ENCODE peak calls at places on chromosome 18, in ten cellular contexts. Y is MM.1S, D is SJSA1, T is body of pancreas, P is mammary epithelial cell, O is esophagus squamous epithelium, R is hepatocyte, X is aorta, A is mucosa of descending colon, W is OCI-LY7. J is an unnamed sample.

GRCh38 chr18:48027401-48027931 is 97.0 kb upstream of the SMAD2 start:
- DNase-seq in Y (no peak), D (no peak), T (no peak), P (no peak), O (no peak), R (no peak), X (peak; percentile 77), A (no peak), W (no peak), J (no peak)

GRCh38 chr18:7459851-7460774 is 107.0 kb upstream of the PTPRM start:
- DNase-seq in Y (no peak), D (no peak), T (no peak), P (no peak), O (no peak), R (peak; percentile 68), X (no peak), A (no peak), W (no peak), J (no peak)

GRCh38 chr18:21741511-21742322 is 1.1 kb downstream of the MIB1 start:
- DNase-seq in Y (peak; percentile 34), D (no peak), T (peak; percentile 43), P (peak; percentile 23), O (no peak), R (peak; percentile 22), X (peak; percentile 81), A (no peak), W (peak; percentile 47), J (peak; percentile 69)

GRCh38 chr18:74733592-74733991 is 135.9 kb downstream of the ZNF407 start:
- DNase-seq in Y (no peak), D (no peak), T (no peak), P (no peak), O (no peak), R (peak; percentile 58), X (no peak), A (no peak), W (no peak), J (no peak)

GRCh38 chr18:13536578-13536977 is 189.8 kb downstream of the FAM210A start:
- DNase-seq in Y (no peak), D (no peak), T (no peak), P (no peak), O (no peak), R (no peak), X (no peak), A (no peak), W (no peak), J (no peak)

GRCh38 chr18:26436176-26437031 is 111.9 kb downstream of the KCTD1 start:
- DNase-seq in Y (no peak), D (no peak), T (no peak), P (peak; percentile 72), O (no peak), R (peak; percentile 35), X (no peak), A (no peak), W (no peak), J (no peak)

GRCh38 chr18:80046011-80046410 is 11.8 kb downstream of the RBFA start:
- DNase-seq in Y (no peak), D (no peak), T (no peak), P (no peak), O (no peak), R (no peak), X (no peak), A (no peak), W (no peak), J (no peak)

GRCh38 chr18:37465922-37466321 is 99.7 kb downstream of the CELF4 start:
- DNase-seq in Y (no peak), D (no peak), T (no peak), P (no peak), O (no peak), R (peak; percentile 54), X (no peak), A (no peak), W (no peak), J (no peak)

GRCh38 chr18:34947711-34948125 is 93.5 kb upstream of the MAPRE2 start:
- DNase-seq in Y (no peak), D (no peak), T (no peak), P (peak; percentile 11), O (no peak), R (no peak), X (no peak), A (no peak), W (no peak), J (no peak)

GRCh38 chr18:33128581-33128980 is 311.9 kb downstream of the CCDC178 start:
- DNase-seq in Y (no peak), D (no peak), T (no peak), P (no peak), O (no peak), R (no peak), X (no peak), A (no peak), W (no peak), J (no peak)

GRCh38 chr18:14936313-14936712 is 188.3 kb downstream of the ANKRD30B start:
- DNase-seq in Y (no peak), D (no peak), T (no peak), P (no peak), O (no peak), R (no peak), X (no peak), A (peak; percentile 80), W (no peak), J (no peak)
- H3K9me3 ChIP-seq in Y (no peaks in the 10 kb centered on the region), D (no peaks in the 10 kb centered on the region), T (no peaks in the 10 kb centered on the region), P (peaks cover 17% of the 10 kb centered on the region), O (no peaks in the 10 kb centered on the region), R (no peaks in the 10 kb centered on the region), X (no peaks in the 10 kb centered on the region), A (no peaks in the 10 kb centered on the region), W (no peaks in the 10 kb centered on the region), J (no peaks in the 10 kb centered on the region)

DNA sequence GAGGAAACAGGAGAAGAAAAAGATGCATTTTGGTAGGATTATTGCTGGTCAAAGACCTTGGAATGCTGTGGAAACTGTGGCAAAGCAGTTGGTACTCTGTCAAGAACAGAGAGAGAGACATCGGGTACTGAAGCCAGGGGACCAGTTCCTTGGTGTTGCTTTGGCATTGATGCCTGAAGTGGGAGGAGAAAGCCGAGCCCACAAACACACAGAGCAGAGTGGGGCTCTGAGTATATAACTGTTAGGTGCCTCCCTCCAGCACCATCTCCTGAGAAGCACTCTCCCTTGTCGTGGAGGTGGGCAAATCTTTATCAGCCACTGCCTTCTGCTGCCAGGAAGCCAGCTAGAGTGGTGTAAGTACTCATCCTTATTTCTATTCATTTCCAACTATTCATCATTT is at the start of gene SLC14A1:
- DNase-seq in Y (no peak), D (no peak), T (no peak), P (no peak), O (no peak), R (no peak), X (no peak), A (no peak), W (no peak), J (no peak)
- H3K4me3 ChIP-seq in Y (no peak within 1 kb of the TSS), D (no peak within 1 kb of the TSS), T (no peak within 1 kb of the TSS), P (no peak within 1 kb of the TSS), O (no peak within 1 kb of the TSS), R (no peak within 1 kb of the TSS), X (no peak within 1 kb of the TSS), A (no peak within 1 kb of the TSS), W (no peak within 1 kb of the TSS), J (no peak within 1 kb of the TSS)

DNA sequence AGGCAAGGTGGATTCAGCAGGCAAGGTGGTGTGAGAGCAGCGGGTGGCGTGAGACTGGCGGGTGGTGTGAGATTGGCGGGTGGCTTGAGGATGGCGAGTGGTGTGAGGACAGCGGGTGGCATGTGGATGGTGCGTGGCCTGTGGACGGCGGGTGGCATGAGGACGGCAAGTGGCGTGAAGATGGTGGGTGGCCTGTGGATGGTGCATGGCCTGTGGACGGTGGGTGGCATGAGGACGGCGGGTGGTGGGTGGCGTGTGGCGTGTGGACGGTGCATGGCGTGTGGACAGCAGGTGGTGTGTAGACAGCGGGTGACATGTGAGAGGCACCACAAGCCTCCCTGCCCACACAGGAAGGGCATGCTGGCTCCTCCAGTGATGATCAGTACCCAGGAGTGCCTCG is 186.9 kb upstream of the SALL3 start:
- DNase-seq in Y (no peak), D (no peak), T (no peak), P (no peak), O (no peak), R (no peak), X (peak; percentile 64), A (no peak), W (no peak), J (no peak)
- H3K9me3 ChIP-seq in Y (no peaks in the 10 kb centered on the region), D (peaks cover 8% of the 10 kb centered on the region), T (no peaks in the 10 kb centered on the region), P (peaks cover 39% of the 10 kb centered on the region), O (no peaks in the 10 kb centered on the region), R (no peaks in the 10 kb centered on the region), X (no peaks in the 10 kb centered on the region), A (no peaks in the 10 kb centered on the region), W (no peaks in the 10 kb centered on the region), J (no peaks in the 10 kb centered on the region)

DNA sequence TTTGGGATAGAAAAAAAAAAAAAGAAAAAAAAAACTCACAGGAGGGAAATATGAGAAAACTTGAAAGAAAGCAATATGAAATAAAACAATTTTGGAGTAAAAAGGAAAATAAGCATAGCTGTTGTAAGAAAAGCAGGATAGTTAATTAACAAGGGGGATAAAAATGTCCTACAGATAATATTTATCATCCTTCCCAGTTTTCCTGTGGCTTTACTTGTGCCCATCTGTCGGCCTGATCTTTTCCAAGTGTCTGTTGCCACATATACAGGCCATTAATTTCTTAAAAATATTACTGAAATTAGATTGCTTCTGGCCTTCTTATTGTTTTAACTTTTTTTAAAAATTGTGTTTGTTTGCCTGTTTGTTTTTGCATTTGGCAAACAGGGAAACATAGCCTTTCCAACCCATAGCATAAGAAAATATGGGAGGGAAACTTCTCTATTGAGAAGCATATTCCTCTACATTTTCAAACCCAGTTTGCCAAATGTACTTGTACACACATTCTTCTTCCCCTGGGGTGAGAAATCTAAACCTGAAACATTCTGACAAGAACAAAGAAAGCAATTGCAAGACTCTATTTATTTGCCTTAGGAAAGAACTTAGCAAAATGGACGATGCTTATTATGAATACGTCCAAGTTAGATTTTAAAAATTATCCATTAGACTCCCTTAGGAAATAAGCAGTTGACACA is 272.3 kb downstream of the CDH20 start:
- DNase-seq in Y (no peak), D (no peak), T (no peak), P (no peak), O (no peak), R (no peak), X (no peak), A (no peak), W (no peak), J (no peak)
- H3K4me3 ChIP-seq in Y (no peak overlapping the region), D (peak overlapping the region; percentile 26), T (no peak overlapping the region), P (peak overlapping the region; percentile 83), O (no peak overlapping the region), R (no peak overlapping the region), X (peak overlapping the region; percentile 43), A (no peak overlapping the region), W (no peak overlapping the region), J (no peak overlapping the region)

GRCh38 chr18:69889009-69889408 is 58.7 kb downstream of the CD226 start:
- DNase-seq in Y (no peak), D (no peak), T (no peak), P (no peak), O (no peak), R (no peak), X (no peak), A (no peak), W (no peak), J (no peak)
- H3K9me3 ChIP-seq in Y (no peaks in the 10 kb centered on the region), D (no peaks in the 10 kb centered on the region), T (no peaks in the 10 kb centered on the region), P (no peaks in the 10 kb centered on the region), O (no peaks in the 10 kb centered on the region), R (no peaks in the 10 kb centered on the region), X (no peaks in the 10 kb centered on the region), A (no peaks in the 10 kb centered on the region), W (no peaks in the 10 kb centered on the region), J (no peaks in the 10 kb centered on the region)

DNA sequence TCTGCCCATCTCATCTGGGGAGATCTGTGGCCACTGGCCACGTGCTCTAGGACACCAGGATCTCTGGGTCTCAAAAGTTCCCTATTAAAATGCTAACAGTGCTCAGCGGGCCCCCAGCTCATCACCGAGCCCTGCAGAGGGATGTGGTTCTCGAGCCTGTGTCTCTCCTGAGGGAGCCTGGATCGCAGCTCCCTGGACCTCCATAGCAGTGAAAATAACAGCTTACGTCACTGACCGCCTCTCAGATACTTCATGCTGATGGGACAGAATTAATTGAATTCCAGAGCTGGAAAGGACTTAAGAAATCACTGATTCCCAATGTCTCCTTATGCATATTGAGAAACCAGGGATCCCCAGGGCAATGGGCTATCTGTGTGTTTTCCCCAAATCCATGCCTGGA is 90.0 kb downstream of the GALR1 start:
- DNase-seq in Y (no peak), D (no peak), T (no peak), P (no peak), O (no peak), R (no peak), X (no peak), A (no peak), W (no peak), J (no peak)
- H3K4me3 ChIP-seq in Y (no peak overlapping the region), D (no peak overlapping the region), T (no peak overlapping the region), P (no peak overlapping the region), O (no peak overlapping the region), R (no peak overlapping the region), X (no peak overlapping the region), A (no peak overlapping the region), W (no peak overlapping the region), J (no peak overlapping the region)